ENCODE peak calls at places on chromosomes 12 and 14, in nine cellular contexts. One of them, this sample, is unnamed.
A peak's percentile ranks its signal among the peaks of the same experiment; 100 is the strongest.

GRCh38 chr12:46373303-46374182 is 970 bp upstream of the SLC38A2 start:
- DNase-seq in NCI-H69: peak; percentile 69
- DNase-seq in right cardiac atrium: peak; percentile 76
- DNase-seq in GM04504: no peak
- DNase-seq in WTC11: peak; percentile 70
- DNase-seq in transverse colon: peak; percentile 55
- DNase-seq in progenitor cell of endocrine pancreas: peak; percentile 51
- DNase-seq in activated naive CD4-positive, alpha-beta T cell treated with anti-CD3 and anti-CD28 coated beads, Interleukin-2, amount 50 U/mL, for 72 hours: peak; percentile 42
- DNase-seq in T-helper 9 cell: peak; percentile 25
- DNase-seq in this sample: peak; percentile 29

GRCh38 chr12:66648336-66648735 is 30.5 kb downstream of the GRIP1 start:
- DNase-seq in NCI-H69: peak; percentile 82
- DNase-seq in right cardiac atrium: no peak
- DNase-seq in GM04504: no peak
- DNase-seq in WTC11: no peak
- DNase-seq in transverse colon: no peak
- DNase-seq in progenitor cell of endocrine pancreas: no peak
- DNase-seq in activated naive CD4-positive, alpha-beta T cell treated with anti-CD3 and anti-CD28 coated beads, Interleukin-2, amount 50 U/mL, for 72 hours: no peak
- DNase-seq in T-helper 9 cell: no peak
- DNase-seq in this sample: no peak

GRCh38 chr12:6613776-6614512 is 6.8 kb upstream of the CHD4 start:
- DNase-seq in NCI-H69: peak; percentile 100
- DNase-seq in right cardiac atrium: peak; percentile 97
- DNase-seq in GM04504: peak; percentile 86
- DNase-seq in WTC11: peak; percentile 91
- DNase-seq in transverse colon: peak; percentile 90
- DNase-seq in progenitor cell of endocrine pancreas: peak; percentile 88
- DNase-seq in activated naive CD4-positive, alpha-beta T cell treated with anti-CD3 and anti-CD28 coated beads, Interleukin-2, amount 50 U/mL, for 72 hours: no peak
- DNase-seq in T-helper 9 cell: peak; percentile 35
- DNase-seq in this sample: no peak

GRCh38 chr12:52395761-52396434 is 10.2 kb downstream of the KRT82 start:
- DNase-seq in NCI-H69: peak; percentile 72
- DNase-seq in right cardiac atrium: no peak
- DNase-seq in GM04504: no peak
- DNase-seq in WTC11: peak; percentile 93
- DNase-seq in transverse colon: peak; percentile 28
- DNase-seq in progenitor cell of endocrine pancreas: peak; percentile 62
- DNase-seq in activated naive CD4-positive, alpha-beta T cell treated with anti-CD3 and anti-CD28 coated beads, Interleukin-2, amount 50 U/mL, for 72 hours: no peak
- DNase-seq in T-helper 9 cell: no peak
- DNase-seq in this sample: no peak

GRCh38 chr12:3641428-3641883 is 111.5 kb downstream of the CRACR2A start:
- DNase-seq in NCI-H69: peak; percentile 37
- DNase-seq in right cardiac atrium: no peak
- DNase-seq in GM04504: peak; percentile 23
- DNase-seq in WTC11: no peak
- DNase-seq in transverse colon: no peak
- DNase-seq in progenitor cell of endocrine pancreas: no peak
- DNase-seq in activated naive CD4-positive, alpha-beta T cell treated with anti-CD3 and anti-CD28 coated beads, Interleukin-2, amount 50 U/mL, for 72 hours: no peak
- DNase-seq in T-helper 9 cell: no peak
- DNase-seq in this sample: no peak

GRCh38 chr12:42571327-42572009 is 18.1 kb downstream of the PRICKLE1 start:
- DNase-seq in NCI-H69: no peak
- DNase-seq in right cardiac atrium: no peak
- DNase-seq in GM04504: no peak
- DNase-seq in WTC11: no peak
- DNase-seq in transverse colon: no peak
- DNase-seq in progenitor cell of endocrine pancreas: no peak
- DNase-seq in activated naive CD4-positive, alpha-beta T cell treated with anti-CD3 and anti-CD28 coated beads, Interleukin-2, amount 50 U/mL, for 72 hours: no peak
- DNase-seq in T-helper 9 cell: no peak
- DNase-seq in this sample: no peak

GRCh38 chr12:50061172-50061571 is 3.8 kb downstream of the ASIC1 start:
- DNase-seq in NCI-H69: no peak
- DNase-seq in right cardiac atrium: peak; percentile 53
- DNase-seq in GM04504: no peak
- DNase-seq in WTC11: no peak
- DNase-seq in transverse colon: no peak
- DNase-seq in progenitor cell of endocrine pancreas: no peak
- DNase-seq in activated naive CD4-positive, alpha-beta T cell treated with anti-CD3 and anti-CD28 coated beads, Interleukin-2, amount 50 U/mL, for 72 hours: no peak
- DNase-seq in T-helper 9 cell: no peak
- DNase-seq in this sample: no peak

GRCh38 chr12:34377243-34378035 is 355.1 kb downstream of the ALG10 start:
- DNase-seq in NCI-H69: no peak
- DNase-seq in right cardiac atrium: no peak
- DNase-seq in GM04504: no peak
- DNase-seq in WTC11: no peak
- DNase-seq in transverse colon: no peak
- DNase-seq in progenitor cell of endocrine pancreas: no peak
- DNase-seq in activated naive CD4-positive, alpha-beta T cell treated with anti-CD3 and anti-CD28 coated beads, Interleukin-2, amount 50 U/mL, for 72 hours: no peak
- DNase-seq in T-helper 9 cell: no peak
- DNase-seq in this sample: no peak

GRCh38 chr14:39762576-39763401 is 330.6 kb upstream of the FBXO33 start:
- DNase-seq in NCI-H69: no peak
- DNase-seq in right cardiac atrium: no peak
- DNase-seq in GM04504: no peak
- DNase-seq in WTC11: no peak
- DNase-seq in transverse colon: no peak
- DNase-seq in progenitor cell of endocrine pancreas: no peak
- DNase-seq in activated naive CD4-positive, alpha-beta T cell treated with anti-CD3 and anti-CD28 coated beads, Interleukin-2, amount 50 U/mL, for 72 hours: no peak
- DNase-seq in T-helper 9 cell: no peak
- DNase-seq in this sample: no peak

GRCh38 chr14:51868405-51868804 is 8.0 kb downstream of the GNG2 start:
- DNase-seq in NCI-H69: peak; percentile 34
- DNase-seq in right cardiac atrium: no peak
- DNase-seq in GM04504: no peak
- DNase-seq in WTC11: no peak
- DNase-seq in transverse colon: no peak
- DNase-seq in progenitor cell of endocrine pancreas: no peak
- DNase-seq in activated naive CD4-positive, alpha-beta T cell treated with anti-CD3 and anti-CD28 coated beads, Interleukin-2, amount 50 U/mL, for 72 hours: no peak
- DNase-seq in T-helper 9 cell: no peak
- DNase-seq in this sample: no peak

GRCh38 chr12:47758834-47759690 is at the start of gene RAPGEF3:
- DNase-seq in NCI-H69: peak; percentile 91
- DNase-seq in right cardiac atrium: peak; percentile 95
- DNase-seq in GM04504: peak; percentile 69
- DNase-seq in WTC11: peak; percentile 74
- DNase-seq in transverse colon: peak; percentile 86
- DNase-seq in progenitor cell of endocrine pancreas: peak; percentile 66
- DNase-seq in activated naive CD4-positive, alpha-beta T cell treated with anti-CD3 and anti-CD28 coated beads, Interleukin-2, amount 50 U/mL, for 72 hours: peak; percentile 68
- DNase-seq in T-helper 9 cell: peak; percentile 62
- DNase-seq in this sample: peak; percentile 68

GRCh38 chr12:132524405-132524804 is 34.5 kb downstream of the FBRSL1 start:
- DNase-seq in NCI-H69: no peak
- DNase-seq in right cardiac atrium: no peak
- DNase-seq in GM04504: no peak
- DNase-seq in WTC11: no peak
- DNase-seq in transverse colon: no peak
- DNase-seq in progenitor cell of endocrine pancreas: no peak
- DNase-seq in activated naive CD4-positive, alpha-beta T cell treated with anti-CD3 and anti-CD28 coated beads, Interleukin-2, amount 50 U/mL, for 72 hours: no peak
- DNase-seq in T-helper 9 cell: no peak
- DNase-seq in this sample: no peak

GRCh38 chr14:64873506-64874220 is 6.0 kb downstream of the SPTB start:
- DNase-seq in NCI-H69: no peak
- DNase-seq in right cardiac atrium: no peak
- DNase-seq in GM04504: no peak
- DNase-seq in WTC11: no peak
- DNase-seq in transverse colon: no peak
- DNase-seq in progenitor cell of endocrine pancreas: no peak
- DNase-seq in activated naive CD4-positive, alpha-beta T cell treated with anti-CD3 and anti-CD28 coated beads, Interleukin-2, amount 50 U/mL, for 72 hours: no peak
- DNase-seq in T-helper 9 cell: no peak
- DNase-seq in this sample: no peak

GRCh38 chr14:103930051-103930604 is 1.9 kb downstream of the TDRD9 start:
- DNase-seq in NCI-H69: no peak
- DNase-seq in right cardiac atrium: no peak
- DNase-seq in GM04504: no peak
- DNase-seq in WTC11: no peak
- DNase-seq in transverse colon: no peak
- DNase-seq in progenitor cell of endocrine pancreas: no peak
- DNase-seq in activated naive CD4-positive, alpha-beta T cell treated with anti-CD3 and anti-CD28 coated beads, Interleukin-2, amount 50 U/mL, for 72 hours: no peak
- DNase-seq in T-helper 9 cell: no peak
- DNase-seq in this sample: no peak

GRCh38 chr12:11875414-11875935 is 195.3 kb upstream of the BCL2L14 start:
- DNase-seq in NCI-H69: no peak
- DNase-seq in right cardiac atrium: no peak
- DNase-seq in GM04504: no peak
- DNase-seq in WTC11: no peak
- DNase-seq in transverse colon: no peak
- DNase-seq in progenitor cell of endocrine pancreas: no peak
- DNase-seq in activated naive CD4-positive, alpha-beta T cell treated with anti-CD3 and anti-CD28 coated beads, Interleukin-2, amount 50 U/mL, for 72 hours: peak; percentile 37
- DNase-seq in T-helper 9 cell: no peak
- DNase-seq in this sample: no peak

GRCh38 chr12:110536834-110537604 is 34.9 kb downstream of the RAD9B start:
- DNase-seq in NCI-H69: peak; percentile 28
- DNase-seq in right cardiac atrium: no peak
- DNase-seq in GM04504: no peak
- DNase-seq in WTC11: no peak
- DNase-seq in transverse colon: no peak
- DNase-seq in progenitor cell of endocrine pancreas: no peak
- DNase-seq in activated naive CD4-positive, alpha-beta T cell treated with anti-CD3 and anti-CD28 coated beads, Interleukin-2, amount 50 U/mL, for 72 hours: no peak
- DNase-seq in T-helper 9 cell: no peak
- DNase-seq in this sample: no peak

GRCh38 chr14:99603471-99603933 is 505 bp downstream of the CCDC85C start:
- DNase-seq in NCI-H69: peak; percentile 88
- DNase-seq in right cardiac atrium: peak; percentile 77
- DNase-seq in GM04504: no peak
- DNase-seq in WTC11: peak; percentile 58
- DNase-seq in transverse colon: peak; percentile 33
- DNase-seq in progenitor cell of endocrine pancreas: peak; percentile 32
- DNase-seq in activated naive CD4-positive, alpha-beta T cell treated with anti-CD3 and anti-CD28 coated beads, Interleukin-2, amount 50 U/mL, for 72 hours: peak; percentile 44
- DNase-seq in T-helper 9 cell: peak; percentile 41
- DNase-seq in this sample: peak; percentile 28

GRCh38 chr14:100086361-100086760 is 21.1 kb downstream of the EVL start:
- DNase-seq in NCI-H69: no peak
- DNase-seq in right cardiac atrium: no peak
- DNase-seq in GM04504: no peak
- DNase-seq in WTC11: no peak
- DNase-seq in transverse colon: no peak
- DNase-seq in progenitor cell of endocrine pancreas: no peak
- DNase-seq in activated naive CD4-positive, alpha-beta T cell treated with anti-CD3 and anti-CD28 coated beads, Interleukin-2, amount 50 U/mL, for 72 hours: no peak
- DNase-seq in T-helper 9 cell: no peak
- DNase-seq in this sample: no peak

GRCh38 chr12:13024151-13024946 is 19.8 kb upstream of the FAM234B start:
- DNase-seq in NCI-H69: no peak
- DNase-seq in right cardiac atrium: no peak
- DNase-seq in GM04504: no peak
- DNase-seq in WTC11: no peak
- DNase-seq in transverse colon: peak; percentile 33
- DNase-seq in progenitor cell of endocrine pancreas: no peak
- DNase-seq in activated naive CD4-positive, alpha-beta T cell treated with anti-CD3 and anti-CD28 coated beads, Interleukin-2, amount 50 U/mL, for 72 hours: no peak
- DNase-seq in T-helper 9 cell: no peak
- DNase-seq in this sample: no peak

GRCh38 chr12:56151672-56152131 is 685 bp upstream of the MYL6B start:
- DNase-seq in NCI-H69: peak; percentile 82
- DNase-seq in right cardiac atrium: peak; percentile 63
- DNase-seq in GM04504: no peak
- DNase-seq in WTC11: peak; percentile 72
- DNase-seq in transverse colon: peak; percentile 81
- DNase-seq in progenitor cell of endocrine pancreas: no peak
- DNase-seq in activated naive CD4-positive, alpha-beta T cell treated with anti-CD3 and anti-CD28 coated beads, Interleukin-2, amount 50 U/mL, for 72 hours: peak; percentile 69
- DNase-seq in T-helper 9 cell: peak; percentile 53
- DNase-seq in this sample: peak; percentile 46

GRCh38 chr14:49768301-49769121 is 558 bp downstream of the KLHDC2 start:
- DNase-seq in NCI-H69: peak; percentile 76
- DNase-seq in right cardiac atrium: peak; percentile 85
- DNase-seq in GM04504: peak; percentile 28
- DNase-seq in WTC11: peak; percentile 55
- DNase-seq in transverse colon: peak; percentile 81
- DNase-seq in progenitor cell of endocrine pancreas: peak; percentile 16
- DNase-seq in activated naive CD4-positive, alpha-beta T cell treated with anti-CD3 and anti-CD28 coated beads, Interleukin-2, amount 50 U/mL, for 72 hours: peak; percentile 75
- DNase-seq in T-helper 9 cell: peak; percentile 56
- DNase-seq in this sample: peak; percentile 32

GRCh38 chr12:17588968-17589367 is 501.0 kb downstream of the RERGL start:
- DNase-seq in NCI-H69: peak; percentile 34
- DNase-seq in right cardiac atrium: no peak
- DNase-seq in GM04504: no peak
- DNase-seq in WTC11: peak; percentile 24
- DNase-seq in transverse colon: no peak
- DNase-seq in progenitor cell of endocrine pancreas: no peak
- DNase-seq in activated naive CD4-positive, alpha-beta T cell treated with anti-CD3 and anti-CD28 coated beads, Interleukin-2, amount 50 U/mL, for 72 hours: no peak
- DNase-seq in T-helper 9 cell: no peak
- DNase-seq in this sample: no peak

GRCh38 chr12:124442281-124442680 is 125.1 kb downstream of the NCOR2 start:
- DNase-seq in NCI-H69: no peak
- DNase-seq in right cardiac atrium: peak; percentile 32
- DNase-seq in GM04504: no peak
- DNase-seq in WTC11: no peak
- DNase-seq in transverse colon: no peak
- DNase-seq in progenitor cell of endocrine pancreas: no peak
- DNase-seq in activated naive CD4-positive, alpha-beta T cell treated with anti-CD3 and anti-CD28 coated beads, Interleukin-2, amount 50 U/mL, for 72 hours: no peak
- DNase-seq in T-helper 9 cell: no peak
- DNase-seq in this sample: no peak

GRCh38 chr14:93984070-93984469 is 7.7 kb upstream of the ASB2 start:
- DNase-seq in NCI-H69: peak; percentile 13
- DNase-seq in right cardiac atrium: peak; percentile 43
- DNase-seq in GM04504: peak; percentile 13
- DNase-seq in WTC11: no peak
- DNase-seq in transverse colon: no peak
- DNase-seq in progenitor cell of endocrine pancreas: no peak
- DNase-seq in activated naive CD4-positive, alpha-beta T cell treated with anti-CD3 and anti-CD28 coated beads, Interleukin-2, amount 50 U/mL, for 72 hours: no peak
- DNase-seq in T-helper 9 cell: no peak
- DNase-seq in this sample: no peak

GRCh38 chr12:96466939-96467751 is 22.2 kb upstream of the CFAP54 start:
- DNase-seq in NCI-H69: peak; percentile 22
- DNase-seq in right cardiac atrium: no peak
- DNase-seq in GM04504: no peak
- DNase-seq in WTC11: no peak
- DNase-seq in transverse colon: no peak
- DNase-seq in progenitor cell of endocrine pancreas: no peak
- DNase-seq in activated naive CD4-positive, alpha-beta T cell treated with anti-CD3 and anti-CD28 coated beads, Interleukin-2, amount 50 U/mL, for 72 hours: no peak
- DNase-seq in T-helper 9 cell: no peak
- DNase-seq in this sample: no peak